ENCODE peak calls at places on chromosomes 12 and 14, in ten cellular contexts. D, C, V, P, S, U, O, N, T and Q are unnamed samples.

GRCh38 chr14:64971890-64972785 is at the start of gene RAB15:
- DNase-seq in U (no peak), O (peak), T (peak), D (peak), V (peak), C (peak), P (no peak), S (peak), N (peak), Q (no peak)

GRCh38 chr12:55965240-55965639 is 602 bp downstream of the PMEL start:
- DNase-seq in D (no peak), N (no peak), C (no peak), U (no peak), V (no peak), S (no peak), T (no peak), O (no peak), P (no peak), Q (no peak)

GRCh38 chr14:48350971-48351370 is 675.6 kb upstream of the MDGA2 start:
- DNase-seq in P (no peak), N (no peak), D (no peak), S (no peak), T (no peak), V (no peak), C (no peak), O (no peak), U (no peak), Q (no peak)

GRCh38 chr14:65618996-65619395 is 206.5 kb downstream of the FUT8 start:
- DNase-seq in S (no peak), T (no peak), D (no peak), V (no peak), N (no peak), C (no peak), U (no peak), P (no peak), O (no peak), Q (no peak)

GRCh38 chr14:44649056-44649455 is 142.0 kb upstream of the FSCB start:
- DNase-seq in P (no peak), O (no peak), U (no peak), D (no peak), N (no peak), V (no peak), S (no peak), C (no peak), T (no peak), Q (no peak)

GRCh38 chr14:52033131-52033642 is 35.7 kb downstream of the NID2 start:
- DNase-seq in P (no peak), N (no peak), U (no peak), C (no peak), D (no peak), S (no peak), T (no peak), O (no peak), V (no peak), Q (no peak)

GRCh38 chr12:112738531-112738930 is 53.0 kb upstream of the RPH3A start:
- DNase-seq in O (no peak), D (no peak), C (no peak), P (no peak), N (no peak), S (no peak), U (no peak), T (no peak), V (no peak), Q (no peak)

GRCh38 chr12:14384783-14385638 is 19.5 kb downstream of the ATF7IP start:
- DNase-seq in T (peak), V (peak), O (no peak), D (peak), C (peak), P (no peak), U (peak), S (peak), N (peak), Q (peak)

GRCh38 chr14:71705460-71705859 is 226.8 kb upstream of the RGS6 start:
- DNase-seq in V (no peak), T (peak), S (no peak), D (no peak), O (no peak), N (no peak), U (no peak), C (no peak), P (no peak), Q (no peak)

GRCh38 chr12:56671608-56672007 is 16.5 kb downstream of the PTGES3 start:
- DNase-seq in C (no peak), N (no peak), P (no peak), S (no peak), U (no peak), O (no peak), V (no peak), T (no peak), D (no peak), Q (no peak)

GRCh38 chr12:109822951-109823411 is 10.2 kb downstream of the TRPV4 start:
- DNase-seq in N (no peak), T (peak), D (no peak), U (no peak), S (no peak), C (no peak), V (no peak), O (no peak), P (no peak), Q (no peak)

GRCh38 chr14:29906256-29906885 is 21.3 kb downstream of the PRKD1 start:
- DNase-seq in P (peak), U (peak), N (no peak), D (no peak), V (no peak), O (no peak), C (no peak), S (no peak), T (peak), Q (no peak)

GRCh38 chr14:28758253-28758915 is 8.2 kb upstream of the FOXG1 start:
- DNase-seq in S (no peak), C (no peak), D (no peak), T (no peak), U (no peak), V (no peak), P (no peak), N (no peak), O (no peak), Q (no peak)
- H3K4me3 ChIP-seq in S (no peak), C (no peak), D (no peak), T (no peak), U (no peak), V (no peak), P (no peak), N (no peak), O (no peak), Q (no peak)

GRCh38 chr12:68647507-68647906 is 36.8 kb downstream of the RAP1B start:
- DNase-seq in N (no peak), C (no peak), U (no peak), V (no peak), S (no peak), O (no peak), D (no peak), P (no peak), T (no peak), Q (no peak)
- H3K4me3 ChIP-seq in N (no peak), C (no peak), U (no peak), V (no peak), S (peak), O (no peak), D (no peak), P (no peak), T (no peak), Q (no peak)

GRCh38 chr12:123398918-123399617 is 15.1 kb downstream of the KMT5A start:
- DNase-seq in O (no peak), C (no peak), P (no peak), S (no peak), N (no peak), U (no peak), D (no peak), T (no peak), V (peak), Q (no peak)
- H3K4me3 ChIP-seq in O (no peak), C (no peak), P (no peak), S (no peak), N (no peak), U (no peak), D (no peak), T (no peak), V (no peak), Q (no peak)

DNA sequence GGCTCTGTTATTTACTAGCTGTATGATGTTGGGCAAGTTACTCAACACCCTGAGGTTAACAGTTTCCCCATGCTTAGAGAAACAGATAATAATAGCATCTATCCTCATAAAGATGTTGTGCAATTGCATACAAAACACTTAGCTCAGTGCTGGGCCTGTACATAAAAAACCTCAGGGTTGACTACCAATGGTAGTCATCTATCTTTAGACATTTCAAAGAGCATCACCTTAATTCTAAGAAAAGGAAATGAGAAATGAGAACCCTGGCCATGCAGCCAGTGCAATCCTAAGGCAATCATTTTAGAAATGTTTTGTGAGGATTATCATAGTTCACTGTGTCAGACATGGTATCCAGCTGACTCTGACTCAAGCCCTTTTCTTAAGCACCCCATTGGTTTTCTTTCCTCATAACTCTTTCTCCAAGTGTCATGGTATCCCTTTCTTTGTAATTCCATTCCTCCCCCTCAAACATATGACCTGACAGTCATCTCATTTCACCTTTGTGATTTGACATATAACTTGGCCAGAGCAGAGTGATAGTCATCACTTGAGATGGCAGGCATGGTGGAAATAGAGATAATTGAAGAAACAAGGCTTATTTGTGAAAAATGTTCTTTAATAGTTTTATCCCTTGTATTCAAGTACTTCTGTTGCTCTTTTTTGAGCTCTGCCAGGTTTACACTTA is 29.5 kb upstream of the OSBPL8 start:
- DNase-seq in U (no peak), D (no peak), T (no peak), P (no peak), S (no peak), N (no peak), C (no peak), O (no peak), V (no peak), Q (peak)
- H3K4me3 ChIP-seq in U (no peak), D (no peak), T (no peak), P (no peak), S (no peak), N (no peak), C (no peak), O (no peak), V (no peak), Q (no peak)

GRCh38 chr14:22839159-22839779 is 2.9 kb downstream of the MMP14 start:
- DNase-seq in U (no peak), P (peak), S (no peak), C (no peak), O (peak), V (no peak), N (no peak), D (no peak), T (no peak), Q (no peak)
- H3K4me3 ChIP-seq in U (no peak), P (peak), S (no peak), C (no peak), O (no peak), V (peak), N (no peak), D (no peak), T (no peak), Q (peak)

GRCh38 chr12:32116897-32117296 is 10.2 kb downstream of the BICD1 start:
- DNase-seq in S (no peak), N (no peak), V (no peak), P (no peak), U (no peak), C (no peak), O (no peak), D (no peak), T (no peak), Q (no peak)

GRCh38 chr12:32115404-32116104 is 8.9 kb downstream of the BICD1 start:
- DNase-seq in V (peak), U (peak), O (peak), D (no peak), N (no peak), S (no peak), P (peak), C (no peak), T (peak), Q (peak)

GRCh38 chr12:32118806-32119205 is 12.2 kb downstream of the BICD1 start:
- DNase-seq in T (no peak), D (no peak), V (no peak), N (no peak), P (no peak), O (no peak), C (no peak), S (no peak), U (no peak), Q (no peak)

GRCh38 chr12:32124637-32125036 is 18.0 kb downstream of the BICD1 start:
- DNase-seq in U (no peak), C (no peak), P (no peak), N (no peak), S (no peak), D (no peak), V (no peak), O (no peak), T (no peak), Q (no peak)

GRCh38 chr12:32120419-32120818 is 13.8 kb downstream of the BICD1 start:
- DNase-seq in U (no peak), D (no peak), O (no peak), S (no peak), T (no peak), N (no peak), C (no peak), V (no peak), P (no peak), Q (no peak)
- H3K4me3 ChIP-seq in U (no peak), D (no peak), O (no peak), S (no peak), T (no peak), N (no peak), C (no peak), V (no peak), P (no peak), Q (no peak)

DNA sequence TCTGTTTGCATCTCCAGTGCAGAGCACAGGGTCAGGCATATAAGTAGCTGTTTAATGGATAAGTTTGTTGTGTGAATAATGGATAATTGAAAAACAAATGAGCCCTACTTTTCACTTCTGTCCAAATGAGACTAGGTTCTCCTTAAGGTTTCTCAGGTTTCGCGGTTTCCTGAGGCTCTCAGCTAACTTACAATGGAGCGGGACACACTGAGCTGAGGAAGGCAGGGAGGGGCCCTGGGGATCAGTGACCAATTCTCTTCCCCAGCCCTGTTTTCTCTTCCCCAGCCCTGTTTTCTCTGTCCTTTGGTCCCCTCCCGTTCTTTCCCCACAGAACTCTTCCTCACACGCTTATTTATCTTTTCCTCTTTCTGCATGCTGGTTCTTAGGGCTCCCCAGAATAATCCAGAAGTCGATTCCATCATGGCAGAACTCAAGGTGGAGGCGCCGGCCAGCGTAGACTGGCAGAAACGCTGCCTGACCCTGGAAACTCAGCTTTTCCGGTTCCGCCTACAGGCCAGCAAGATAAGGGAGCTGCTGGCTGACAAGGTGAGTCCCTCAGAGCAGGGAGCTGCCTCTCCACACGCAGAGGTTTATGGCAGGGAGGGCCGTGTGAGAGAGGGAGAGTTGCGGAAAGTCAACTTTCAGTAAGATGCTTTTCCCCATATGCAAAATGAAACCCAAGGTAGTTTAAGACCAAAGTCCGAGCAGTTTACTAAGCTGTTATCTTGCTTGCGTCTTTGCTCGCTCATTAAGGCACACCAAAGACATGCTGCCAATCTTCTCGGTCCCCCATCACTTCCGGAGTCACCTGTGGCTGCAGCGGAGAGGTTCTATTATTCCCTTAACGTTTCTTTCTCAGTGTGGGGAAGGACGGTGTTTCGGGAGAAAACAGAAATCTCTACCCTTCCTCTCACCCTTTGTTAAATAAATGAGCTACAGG is 8.6 kb downstream of the PLEKHH1 start:
- DNase-seq in C (peak), N (no peak), P (no peak), S (no peak), T (no peak), V (no peak), O (no peak), U (no peak), D (no peak), Q (no peak)
- H3K4me3 ChIP-seq in C (peak), N (peak), P (no peak), S (peak), T (no peak), V (no peak), O (no peak), U (no peak), D (no peak), Q (no peak)

DNA sequence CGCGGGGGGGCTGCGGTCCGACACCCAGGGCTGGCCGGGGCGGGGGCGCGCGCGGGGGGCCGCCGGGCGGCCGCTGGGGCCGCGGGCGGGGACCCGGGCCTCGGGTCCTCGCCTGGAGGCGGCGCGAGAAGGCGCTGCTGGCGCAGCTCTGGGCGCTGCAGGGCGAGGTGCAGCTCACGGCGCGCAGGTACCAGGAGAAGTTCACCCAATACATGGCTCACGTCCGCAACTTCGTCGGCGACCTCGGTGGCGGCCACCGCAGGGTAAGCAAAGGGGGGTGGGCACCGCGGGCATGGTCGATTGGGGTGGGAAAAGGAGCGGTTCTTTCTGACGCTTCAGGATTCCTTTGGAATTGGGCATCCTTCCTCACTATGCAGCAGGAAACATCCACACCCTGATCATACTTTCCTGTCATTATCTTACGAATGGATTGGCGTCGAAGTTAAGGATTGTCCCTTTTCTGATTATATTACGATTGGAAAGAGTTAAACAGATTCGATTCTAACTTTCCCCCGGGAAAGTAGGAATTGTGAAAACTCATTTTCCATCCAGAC is 798 bp downstream of the PDZRN4 start:
- DNase-seq in D (no peak), T (no peak), N (no peak), V (no peak), O (peak), C (no peak), P (no peak), S (no peak), U (no peak), Q (no peak)
- H3K4me3 ChIP-seq in D (no peak), T (peak), N (no peak), V (peak), O (peak), C (no peak), P (peak), S (no peak), U (peak), Q (no peak)

DNA sequence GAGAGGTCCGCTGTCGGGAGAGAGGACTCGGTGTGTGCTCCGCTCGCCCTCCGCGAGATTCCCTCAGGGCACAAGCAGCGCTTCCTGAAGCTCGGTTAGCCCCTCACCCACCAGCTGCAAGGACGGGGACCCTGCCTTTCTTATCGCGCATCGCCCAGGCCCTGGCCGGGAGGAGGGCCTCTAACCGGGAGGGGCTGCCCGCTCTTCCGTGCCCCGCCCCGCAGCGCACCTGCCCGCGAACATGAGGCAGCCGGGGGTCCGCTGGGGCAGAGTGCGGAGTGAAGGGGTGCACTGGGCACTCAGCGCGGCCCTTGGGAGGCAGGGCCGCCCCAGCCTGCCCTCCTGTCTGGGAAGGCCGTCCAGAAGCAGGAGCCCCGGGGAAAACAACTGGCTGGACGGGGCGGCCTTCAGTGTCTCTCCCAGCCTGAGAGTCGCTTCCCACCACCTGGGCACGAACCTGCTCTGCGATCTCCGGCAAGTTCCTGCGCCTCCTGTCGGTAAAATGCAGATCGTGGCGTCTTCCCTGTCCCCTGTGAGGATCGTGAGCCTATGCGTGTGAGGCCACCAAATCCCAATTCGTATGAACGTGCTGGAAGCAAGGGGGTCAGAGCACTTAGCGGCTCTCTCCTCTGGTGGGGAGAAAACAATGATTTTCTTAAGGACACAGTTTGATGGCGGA is 28.0 kb upstream of the ADIPOR2 start:
- DNase-seq in P (peak), S (peak), C (no peak), V (no peak), D (no peak), U (peak), N (peak), O (no peak), T (peak), Q (no peak)
- H3K4me3 ChIP-seq in P (no peak), S (no peak), C (no peak), V (no peak), D (no peak), U (no peak), N (no peak), O (no peak), T (peak), Q (no peak)